ENCODE peak calls at places on chromosomes 11 and 22, in four cellular contexts. Q, Y, O and S are unnamed samples.

GRCh38 chr11:96738311-96738710 is 348.5 kb downstream of the JRKL start:
- DNase-seq in Q (no peak), Y (no peak), O (no peak), S (no peak)

GRCh38 chr11:69892237-69892985 is 73.2 kb upstream of the FGF3 start:
- DNase-seq in Q (no peak), Y (no peak), O (peak; percentile 37), S (peak; percentile 23)

GRCh38 chr11:35487532-35488078 is 37.8 kb downstream of the PAMR1 start:
- DNase-seq in Q (peak; percentile 21), Y (no peak), O (peak; percentile 48), S (no peak)

GRCh38 chr22:30559889-30560288 is 13.3 kb upstream of the SEC14L6 start:
- DNase-seq in Q (no peak), Y (no peak), O (no peak), S (no peak)

GRCh38 chr11:27385245-27385644 is 22.2 kb upstream of the CCDC34 start:
- DNase-seq in Q (no peak), Y (no peak), O (peak; percentile 36), S (no peak)

GRCh38 chr22:45353816-45354215 is 44.1 kb downstream of the FAM118A start:
- DNase-seq in Q (no peak), Y (no peak), O (no peak), S (no peak)

GRCh38 chr11:36492724-36493304 is 17.3 kb downstream of the TRAF6 start:
- DNase-seq in Q (no peak), Y (no peak), O (peak; percentile 68), S (peak; percentile 81)

GRCh38 chr11:15327786-15328231 is 213.1 kb downstream of the INSC start:
- DNase-seq in Q (peak; percentile 58), Y (peak; percentile 22), O (peak; percentile 39), S (peak; percentile 32)

GRCh38 chr11:58394195-58394594 is 12.5 kb downstream of the OR5B3 start:
- DNase-seq in Q (no peak), Y (no peak), O (no peak), S (no peak)

GRCh38 chr11:82229346-82229745 is 504.3 kb downstream of the FAM181B start:
- DNase-seq in Q (no peak), Y (no peak), O (peak; percentile 13), S (peak; percentile 0)

GRCh38 chr11:122781378-122782040 is 56.8 kb upstream of the CRTAM start:
- DNase-seq in Q (peak; percentile 90), Y (peak; percentile 56), O (peak; percentile 83), S (peak; percentile 70)

GRCh38 chr11:64710418-64711137 is 12.4 kb downstream of the NRXN2 start:
- DNase-seq in Q (no peak), Y (no peak), O (no peak), S (no peak)

GRCh38 chr22:43263645-43264514 is 76.9 kb upstream of the TTLL12 start:
- DNase-seq in Q (peak; percentile 51), Y (peak; percentile 77), O (no peak), S (peak; percentile 95)

GRCh38 chr11:61791737-61792309 is 576 bp downstream of the TMEM258 start:
- DNase-seq in Q (peak; percentile 73), Y (no peak), O (peak; percentile 80), S (peak; percentile 83)

GRCh38 chr22:32466496-32466895 is 2.2 kb upstream of the BPIFC start:
- DNase-seq in Q (no peak), Y (no peak), O (no peak), S (no peak)

GRCh38 chr11:10674991-10675440 is 18.5 kb downstream of the IRAG1 start:
- DNase-seq in Q (peak; percentile 33), Y (no peak), O (no peak), S (no peak)

GRCh38 chr11:23755769-23756168 is 741.1 kb upstream of the LUZP2 start:
- DNase-seq in Q (no peak), Y (no peak), O (no peak), S (no peak)

GRCh38 chr11:2269601-2270321 is 627 bp downstream of the ASCL2 start:
- DNase-seq in Q (no peak), Y (no peak), O (peak; percentile 85), S (peak; percentile 72)

GRCh38 chr11:101082813-101083212 is 46.8 kb downstream of the PGR start:
- DNase-seq in Q (no peak), Y (no peak), O (no peak), S (no peak)

GRCh38 chr22:27197618-27198017 is 540.2 kb downstream of the MIAT start:
- DNase-seq in Q (no peak), Y (no peak), O (peak; percentile 31), S (no peak)

GRCh38 chr11:2892215-2893020 is 6.8 kb upstream of the CDKN1C start:
- DNase-seq in Q (peak; percentile 82), Y (peak; percentile 82), O (peak; percentile 49), S (peak; percentile 59)

GRCh38 chr11:110125632-110126031 is 32.4 kb downstream of the ZC3H12C start:
- DNase-seq in Q (no peak), Y (no peak), O (peak; percentile 30), S (no peak)

DNA sequence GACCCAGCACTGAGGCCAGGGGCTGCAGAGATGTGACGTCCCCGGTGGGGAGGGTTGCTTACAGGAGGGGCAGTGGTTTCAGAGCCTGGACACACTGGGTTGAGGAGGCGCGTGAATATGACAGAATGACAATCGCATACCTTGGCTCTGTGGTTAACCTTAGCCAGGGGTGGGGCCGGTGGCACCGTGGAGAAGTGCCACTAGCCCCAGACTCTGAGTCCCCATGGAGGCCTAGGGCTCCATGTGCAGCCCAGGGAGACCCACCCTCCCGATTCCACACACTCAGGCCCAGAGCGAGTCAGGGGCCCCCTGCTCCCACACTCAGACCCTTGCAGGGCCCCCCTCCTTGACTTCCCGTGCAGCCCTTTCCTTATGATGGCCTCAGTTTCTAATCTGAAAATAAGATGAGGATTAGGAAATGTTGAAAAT is 3.6 kb upstream of the ACR start:
- DNase-seq in Q (no peak), Y (no peak), O (no peak), S (no peak)
- TF ChIP-seq POLR2A in Q (no peak), Y (no peak), O (no peak), S (no peak)

DNA sequence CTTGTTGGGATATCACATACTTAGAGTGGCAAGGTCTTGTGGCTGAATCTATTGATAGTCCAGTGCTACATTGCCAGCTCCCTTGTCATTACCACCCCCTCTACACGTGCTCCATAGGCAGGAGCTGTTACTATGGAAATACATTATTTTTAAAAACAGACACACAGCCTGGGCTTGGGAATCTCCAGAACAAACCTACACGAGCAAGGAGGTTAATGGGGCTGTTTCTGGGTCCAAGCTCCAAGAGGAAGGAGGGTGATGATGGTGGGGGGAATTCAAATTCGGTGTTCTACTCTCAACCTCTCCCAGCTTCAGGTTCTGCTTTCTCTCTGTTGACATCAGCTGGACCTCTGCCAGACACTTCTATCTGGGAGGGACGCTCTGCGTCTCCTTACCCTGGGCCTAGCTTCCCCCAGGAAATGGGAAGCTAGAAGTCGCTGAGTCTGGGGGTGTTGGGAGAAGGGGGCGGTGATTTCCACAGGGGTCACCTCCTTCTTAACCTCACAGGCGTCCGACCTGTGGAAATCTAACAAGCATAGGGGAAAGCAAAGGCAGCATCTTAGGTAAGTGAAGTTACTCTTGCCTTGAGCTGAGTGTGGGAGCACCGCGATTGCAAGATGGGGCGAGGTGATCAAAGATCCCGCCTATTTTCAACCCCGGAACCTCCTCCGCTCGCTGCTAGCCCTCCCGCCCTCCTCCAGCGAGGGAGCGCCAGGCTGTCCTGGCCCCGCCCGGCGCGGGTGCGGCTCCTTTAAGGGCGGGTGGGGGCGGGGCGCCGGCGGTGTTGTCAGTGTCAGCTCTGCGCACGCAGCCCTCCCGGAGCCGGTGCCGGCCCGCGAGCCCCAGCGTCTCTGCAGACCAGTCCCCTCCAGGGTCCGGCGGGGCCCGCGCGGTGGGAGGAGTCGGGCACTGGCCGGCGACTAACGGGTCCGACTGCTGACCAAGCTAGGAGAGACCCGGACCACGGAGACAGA is at the start of gene C2CD2L:
- DNase-seq in Q (peak; percentile 91), Y (peak; percentile 97), O (peak; percentile 83), S (peak; percentile 97)
- TF ChIP-seq POLR2A in Q (no peak), Y (peak; percentile 66), O (peak; percentile 13), S (peak; percentile 76)

DNA sequence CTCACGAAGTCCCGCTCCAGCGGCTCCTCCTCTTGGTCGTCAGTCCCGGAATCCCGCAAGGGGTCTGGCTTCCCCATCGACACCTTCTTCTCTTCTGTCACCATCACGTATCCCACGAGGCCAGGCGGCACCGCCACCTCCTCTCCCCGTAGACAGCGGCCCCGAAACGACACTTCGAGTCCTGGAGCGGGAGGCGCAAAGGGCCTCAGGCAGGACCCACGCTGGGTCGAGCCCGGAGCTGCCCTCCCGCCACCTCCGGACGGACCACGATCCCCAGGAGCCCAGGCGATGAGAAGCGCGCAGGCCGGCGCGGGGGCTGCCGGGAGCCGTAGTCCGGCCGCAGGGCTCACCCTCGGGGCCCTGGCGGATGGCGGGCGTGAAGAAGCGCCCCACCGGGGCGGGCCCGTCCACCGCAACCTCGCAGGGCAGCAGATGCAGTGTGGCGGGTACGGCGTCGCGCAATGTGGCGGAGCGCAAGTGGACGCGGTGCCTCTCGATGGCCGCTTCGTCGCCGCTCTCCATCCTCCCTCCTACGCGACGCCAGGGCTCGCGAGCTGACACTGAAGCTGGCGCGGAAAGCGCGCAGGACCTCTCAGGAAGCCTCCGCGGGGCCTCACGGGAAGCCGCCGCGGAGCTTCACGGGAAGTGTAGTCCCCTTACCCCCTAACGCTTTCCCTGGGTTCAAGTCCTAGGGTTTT is at the start of gene RNASEH2C:
- DNase-seq in Q (peak; percentile 87), Y (peak; percentile 95), O (peak; percentile 89), S (peak; percentile 90)
- TF ChIP-seq POLR2A in Q (no peak), Y (peak; percentile 87), O (peak; percentile 95), S (peak; percentile 92)

GRCh38 chr11:72100462-72100861 is 2.6 kb downstream of the LAMTOR1 start:
- DNase-seq in Q (no peak), Y (no peak), O (no peak), S (peak; percentile 35)

GRCh38 chr11:72102631-72102945 is 509 bp downstream of the LAMTOR1 start:
- DNase-seq in Q (no peak), Y (no peak), O (no peak), S (no peak)

GRCh38 chr11:72103754-72104167 is 664 bp upstream of the LAMTOR1 start:
- DNase-seq in Q (no peak), Y (no peak), O (no peak), S (no peak)

GRCh38 chr11:72102162-72102561 is 935 bp downstream of the LAMTOR1 start:
- DNase-seq in Q (no peak), Y (no peak), O (no peak), S (no peak)

DNA sequence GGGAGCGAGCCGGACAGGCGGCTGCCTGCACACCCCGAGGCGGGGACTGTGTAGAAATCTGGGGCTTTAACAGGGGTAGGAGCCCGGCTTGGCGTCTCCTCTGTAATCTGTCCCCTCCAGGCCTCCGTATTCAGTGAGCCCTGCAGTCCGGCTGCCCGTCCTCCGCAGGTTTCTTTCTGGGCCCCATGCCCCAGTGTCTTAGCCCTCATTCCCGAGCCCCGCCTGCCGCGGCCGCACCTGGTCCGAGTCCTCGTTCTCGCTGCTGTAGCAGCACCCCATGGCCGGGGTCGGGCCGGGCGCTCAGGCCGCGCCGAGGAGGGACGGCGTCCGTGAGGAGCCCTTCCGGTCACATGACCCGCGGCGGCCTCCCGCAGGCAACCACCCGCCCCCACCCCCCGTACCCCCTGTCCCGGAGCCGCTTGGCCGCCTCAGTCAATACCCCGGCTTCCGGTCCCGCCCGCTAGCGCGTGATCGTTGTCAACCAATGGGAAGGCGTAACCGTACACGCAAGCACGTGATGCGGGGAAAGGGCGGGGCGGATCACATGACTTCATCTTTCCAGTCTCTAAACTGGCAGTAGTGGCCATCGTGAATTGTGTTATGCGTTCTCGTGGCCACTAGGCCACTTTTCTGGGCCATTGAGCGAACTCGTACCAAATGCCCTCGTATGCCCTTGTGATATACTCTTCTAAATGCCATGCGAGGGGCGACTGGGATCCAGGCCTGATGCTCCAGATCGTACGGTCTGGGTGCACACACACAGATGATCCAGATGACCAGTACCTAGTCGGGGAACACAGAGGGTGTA is at the start of gene LAMTOR1:
- DNase-seq in Q (peak; percentile 99), Y (peak; percentile 95), O (peak; percentile 99), S (peak; percentile 100)
- TF ChIP-seq POLR2A in Q (no peak), Y (peak; percentile 93), O (peak; percentile 49), S (peak; percentile 75)